ENCODE peak calls at places on chromosomes 6 and 20, in seven cellular contexts. One of them, this sample, is unnamed. For H3K4me1, the result is how much of the 10 kb centered on the place peaks cover.

GRCh38 chr20:13341737-13342393 is 120.8 kb downstream of the ISM1 start:
- DNase-seq in ascending aorta: no peak
- DNase-seq in OCI-LY7: no peak
- DNase-seq in tibial nerve: no peak
- DNase-seq in esophagus squamous epithelium: no peak
- DNase-seq in CD8-positive, alpha-beta T cell: no peak
- DNase-seq in adrenal gland: no peak
- DNase-seq in this sample: no peak

GRCh38 chr6:145963216-145964068 is 716 bp downstream of the SHPRH start:
- DNase-seq in ascending aorta: peak
- DNase-seq in OCI-LY7: peak
- DNase-seq in tibial nerve: no peak
- DNase-seq in esophagus squamous epithelium: peak
- DNase-seq in CD8-positive, alpha-beta T cell: peak
- DNase-seq in adrenal gland: peak
- DNase-seq in this sample: peak

GRCh38 chr20:43824699-43825402 is 89.8 kb upstream of the TOX2 start:
- DNase-seq in ascending aorta: no peak
- DNase-seq in OCI-LY7: no peak
- DNase-seq in tibial nerve: no peak
- DNase-seq in esophagus squamous epithelium: no peak
- DNase-seq in CD8-positive, alpha-beta T cell: peak
- DNase-seq in adrenal gland: no peak
- DNase-seq in this sample: no peak

GRCh38 chr6:132934496-132934895 is 120.1 kb downstream of the RPS12 start:
- DNase-seq in ascending aorta: no peak
- DNase-seq in OCI-LY7: no peak
- DNase-seq in tibial nerve: no peak
- DNase-seq in esophagus squamous epithelium: no peak
- DNase-seq in CD8-positive, alpha-beta T cell: no peak
- DNase-seq in adrenal gland: no peak
- DNase-seq in this sample: no peak

GRCh38 chr6:134060491-134061106 is 8.2 kb upstream of the SLC2A12 start:
- DNase-seq in ascending aorta: peak
- DNase-seq in OCI-LY7: no peak
- DNase-seq in tibial nerve: no peak
- DNase-seq in esophagus squamous epithelium: no peak
- DNase-seq in CD8-positive, alpha-beta T cell: no peak
- DNase-seq in adrenal gland: no peak
- DNase-seq in this sample: no peak

GRCh38 chr6:73613806-73614536 is 39.8 kb downstream of the SLC17A5 start:
- DNase-seq in ascending aorta: no peak
- DNase-seq in OCI-LY7: no peak
- DNase-seq in tibial nerve: no peak
- DNase-seq in esophagus squamous epithelium: no peak
- DNase-seq in CD8-positive, alpha-beta T cell: no peak
- DNase-seq in adrenal gland: no peak
- DNase-seq in this sample: no peak

GRCh38 chr6:125658759-125659431 is 90.5 kb upstream of the HEY2 start:
- DNase-seq in ascending aorta: no peak
- DNase-seq in OCI-LY7: no peak
- DNase-seq in tibial nerve: no peak
- DNase-seq in esophagus squamous epithelium: no peak
- DNase-seq in CD8-positive, alpha-beta T cell: no peak
- DNase-seq in adrenal gland: no peak
- DNase-seq in this sample: no peak

GRCh38 chr6:111418971-111419693 is 63.9 kb downstream of the REV3L start:
- DNase-seq in ascending aorta: no peak
- DNase-seq in OCI-LY7: no peak
- DNase-seq in tibial nerve: no peak
- DNase-seq in esophagus squamous epithelium: no peak
- DNase-seq in CD8-positive, alpha-beta T cell: no peak
- DNase-seq in adrenal gland: no peak
- DNase-seq in this sample: no peak

GRCh38 chr20:20552076-20552475 is 160.4 kb downstream of the RALGAPA2 start:
- DNase-seq in ascending aorta: no peak
- DNase-seq in OCI-LY7: no peak
- DNase-seq in tibial nerve: no peak
- DNase-seq in esophagus squamous epithelium: no peak
- DNase-seq in CD8-positive, alpha-beta T cell: no peak
- DNase-seq in adrenal gland: no peak
- DNase-seq in this sample: no peak

GRCh38 chr20:2653511-2654383 is 1.3 kb downstream of the NOP56 start:
- DNase-seq in ascending aorta: peak
- DNase-seq in OCI-LY7: no peak
- DNase-seq in tibial nerve: no peak
- DNase-seq in esophagus squamous epithelium: no peak
- DNase-seq in CD8-positive, alpha-beta T cell: no peak
- DNase-seq in adrenal gland: no peak
- DNase-seq in this sample: no peak

GRCh38 chr6:88823998-88824397 is 139.4 kb downstream of the RNGTT start:
- DNase-seq in ascending aorta: no peak
- DNase-seq in OCI-LY7: no peak
- DNase-seq in tibial nerve: no peak
- DNase-seq in esophagus squamous epithelium: no peak
- DNase-seq in CD8-positive, alpha-beta T cell: no peak
- DNase-seq in adrenal gland: no peak
- DNase-seq in this sample: no peak

GRCh38 chr6:125058562-125058961 is 95.0 kb upstream of the TPD52L1 start:
- DNase-seq in ascending aorta: no peak
- DNase-seq in OCI-LY7: no peak
- DNase-seq in tibial nerve: no peak
- DNase-seq in esophagus squamous epithelium: no peak
- DNase-seq in CD8-positive, alpha-beta T cell: no peak
- DNase-seq in adrenal gland: no peak
- DNase-seq in this sample: no peak

GRCh38 chr6:15709665-15710269 is 46.9 kb upstream of the DTNBP1 start:
- DNase-seq in ascending aorta: no peak
- DNase-seq in OCI-LY7: no peak
- DNase-seq in tibial nerve: no peak
- DNase-seq in esophagus squamous epithelium: no peak
- DNase-seq in CD8-positive, alpha-beta T cell: no peak
- DNase-seq in adrenal gland: no peak
- DNase-seq in this sample: no peak

GRCh38 chr6:9890893-9891292 is 524.0 kb downstream of the TFAP2A start:
- DNase-seq in ascending aorta: no peak
- DNase-seq in OCI-LY7: no peak
- DNase-seq in tibial nerve: no peak
- DNase-seq in esophagus squamous epithelium: no peak
- DNase-seq in CD8-positive, alpha-beta T cell: no peak
- DNase-seq in adrenal gland: no peak
- DNase-seq in this sample: no peak

GRCh38 chr6:15382712-15383111 is 136.8 kb downstream of the JARID2 start:
- DNase-seq in ascending aorta: no peak
- DNase-seq in OCI-LY7: no peak
- DNase-seq in tibial nerve: no peak
- DNase-seq in esophagus squamous epithelium: no peak
- DNase-seq in CD8-positive, alpha-beta T cell: no peak
- DNase-seq in adrenal gland: no peak
- DNase-seq in this sample: no peak

GRCh38 chr6:153150400-153150766 is 19.3 kb upstream of the RGS17 start:
- DNase-seq in ascending aorta: no peak
- DNase-seq in OCI-LY7: no peak
- DNase-seq in tibial nerve: no peak
- DNase-seq in esophagus squamous epithelium: no peak
- DNase-seq in CD8-positive, alpha-beta T cell: no peak
- DNase-seq in adrenal gland: no peak
- DNase-seq in this sample: no peak

GRCh38 chr6:47343631-47344421 is 34.1 kb upstream of the TNFRSF21 start:
- DNase-seq in ascending aorta: no peak
- DNase-seq in OCI-LY7: no peak
- DNase-seq in tibial nerve: no peak
- DNase-seq in esophagus squamous epithelium: no peak
- DNase-seq in CD8-positive, alpha-beta T cell: no peak
- DNase-seq in adrenal gland: no peak
- DNase-seq in this sample: no peak

GRCh38 chr6:146550911-146551310 is 7.3 kb downstream of the RAB32 start:
- DNase-seq in ascending aorta: no peak
- DNase-seq in OCI-LY7: no peak
- DNase-seq in tibial nerve: peak
- DNase-seq in esophagus squamous epithelium: no peak
- DNase-seq in CD8-positive, alpha-beta T cell: no peak
- DNase-seq in adrenal gland: no peak
- DNase-seq in this sample: no peak

GRCh38 chr6:168627798-168628551 is 187.0 kb downstream of the SMOC2 start:
- DNase-seq in ascending aorta: no peak
- DNase-seq in OCI-LY7: no peak
- DNase-seq in tibial nerve: no peak
- DNase-seq in esophagus squamous epithelium: no peak
- DNase-seq in CD8-positive, alpha-beta T cell: no peak
- DNase-seq in adrenal gland: no peak
- DNase-seq in this sample: no peak

GRCh38 chr6:40900791-40901190 is 138.2 kb downstream of the UNC5CL start:
- DNase-seq in ascending aorta: peak
- DNase-seq in OCI-LY7: no peak
- DNase-seq in tibial nerve: no peak
- DNase-seq in esophagus squamous epithelium: no peak
- DNase-seq in CD8-positive, alpha-beta T cell: no peak
- DNase-seq in adrenal gland: no peak
- DNase-seq in this sample: no peak

DNA sequence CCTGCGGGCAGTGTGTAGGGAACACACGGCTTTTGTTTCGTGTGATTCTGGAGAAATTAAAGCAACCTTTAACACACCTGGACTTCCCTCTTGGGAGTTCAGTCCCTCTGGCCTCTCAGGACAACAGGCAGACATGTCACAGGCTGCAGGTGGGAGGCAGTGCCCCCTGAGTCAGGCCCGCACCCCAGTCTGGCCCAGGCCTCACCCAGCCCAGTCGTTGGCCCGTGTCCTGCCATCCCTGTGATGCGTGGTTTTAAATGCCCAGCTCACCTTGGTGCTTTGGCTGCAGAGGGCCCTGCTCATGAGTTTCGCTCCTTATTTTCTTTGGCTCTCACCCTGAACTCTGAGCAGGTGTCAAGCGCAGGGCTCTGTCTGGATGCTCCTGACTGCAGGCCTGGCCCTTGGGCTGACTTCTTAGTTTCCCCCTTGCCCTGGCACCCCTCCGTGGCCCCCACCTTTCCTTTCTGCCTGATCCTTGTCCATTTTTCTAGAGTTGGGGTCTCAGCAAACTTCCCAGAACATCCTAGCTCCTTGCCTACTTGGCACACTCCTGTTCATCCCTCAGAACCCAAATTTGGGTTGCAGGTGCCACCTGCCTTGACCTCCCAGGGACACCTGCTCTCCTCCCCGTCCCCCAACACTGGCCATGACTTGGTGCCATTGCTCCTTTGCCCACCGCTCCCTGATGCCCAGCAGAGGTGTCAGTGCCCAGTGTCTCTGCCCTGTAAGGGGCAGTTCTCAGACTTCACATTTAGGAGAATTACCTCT is 2.2 kb upstream of the CABLES2 start:
- DNase-seq in ascending aorta: no peak
- DNase-seq in OCI-LY7: no peak
- DNase-seq in tibial nerve: no peak
- DNase-seq in esophagus squamous epithelium: no peak
- DNase-seq in CD8-positive, alpha-beta T cell: no peak
- DNase-seq in adrenal gland: no peak
- DNase-seq in this sample: no peak
- H3K4me1 ChIP-seq in ascending aorta: under half
- H3K4me1 ChIP-seq in OCI-LY7: under half
- H3K4me1 ChIP-seq in tibial nerve: under half
- H3K4me1 ChIP-seq in esophagus squamous epithelium: under half
- H3K4me1 ChIP-seq in CD8-positive, alpha-beta T cell: under half
- H3K4me1 ChIP-seq in adrenal gland: under half
- H3K4me1 ChIP-seq in this sample: under half

DNA sequence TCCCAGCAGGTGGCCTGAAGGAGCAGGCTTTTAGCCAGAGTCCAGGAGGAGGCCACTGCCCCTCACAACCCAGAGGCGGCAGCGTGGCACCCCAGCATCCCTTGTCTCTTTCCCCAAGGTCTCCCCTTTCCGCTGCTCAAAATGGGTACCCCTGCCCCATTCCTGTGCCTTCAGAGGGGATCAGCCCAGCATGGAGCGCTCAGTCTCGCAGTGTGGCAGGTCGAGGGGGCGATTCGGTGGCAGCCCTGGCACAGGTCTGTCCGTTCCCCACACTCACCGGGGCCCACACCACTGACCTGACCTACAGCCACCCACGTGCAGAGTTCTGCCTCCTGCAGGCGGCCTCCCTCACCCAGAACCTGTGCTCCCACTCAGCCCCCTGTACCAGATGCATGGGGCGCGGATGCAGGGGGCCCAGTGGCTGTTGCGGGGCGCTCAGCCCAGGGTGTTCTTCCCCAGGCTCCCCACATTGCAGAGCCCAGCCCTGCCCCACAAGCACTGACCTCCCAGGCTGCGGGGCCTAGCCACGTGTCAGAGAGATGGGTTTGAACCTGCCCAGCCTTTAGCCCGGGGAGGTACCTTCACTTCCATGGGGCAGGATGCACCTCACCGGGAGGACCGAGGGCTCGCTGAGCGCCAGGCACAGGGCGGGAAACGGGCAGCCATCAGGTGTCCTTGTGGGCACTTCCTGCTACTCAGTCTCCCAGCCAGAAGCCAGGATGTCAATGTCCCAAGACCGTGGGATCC is 41.8 kb downstream of the DSTN start:
- DNase-seq in ascending aorta: peak
- DNase-seq in OCI-LY7: peak
- DNase-seq in tibial nerve: peak
- DNase-seq in esophagus squamous epithelium: no peak
- DNase-seq in CD8-positive, alpha-beta T cell: no peak
- DNase-seq in adrenal gland: no peak
- DNase-seq in this sample: peak
- TF ChIP-seq CTCF in ascending aorta: no peak
- TF ChIP-seq CTCF in OCI-LY7: peak
- TF ChIP-seq CTCF in tibial nerve: peak
- TF ChIP-seq CTCF in esophagus squamous epithelium: peak
- TF ChIP-seq CTCF in CD8-positive, alpha-beta T cell: peak
- TF ChIP-seq CTCF in adrenal gland: peak
- TF ChIP-seq CTCF in this sample: no peak

GRCh38 chr6:43014434-43014909 is 423 bp downstream of the KLHDC3 start:
- DNase-seq in ascending aorta: no peak
- DNase-seq in OCI-LY7: no peak
- DNase-seq in tibial nerve: no peak
- DNase-seq in esophagus squamous epithelium: no peak
- DNase-seq in CD8-positive, alpha-beta T cell: no peak
- DNase-seq in adrenal gland: no peak
- DNase-seq in this sample: no peak
- H3K4me3 ChIP-seq in ascending aorta: peak
- H3K4me3 ChIP-seq in OCI-LY7: peak
- H3K4me3 ChIP-seq in tibial nerve: peak
- H3K4me3 ChIP-seq in esophagus squamous epithelium: peak
- H3K4me3 ChIP-seq in CD8-positive, alpha-beta T cell: peak
- H3K4me3 ChIP-seq in adrenal gland: peak
- H3K4me3 ChIP-seq in this sample: peak

DNA sequence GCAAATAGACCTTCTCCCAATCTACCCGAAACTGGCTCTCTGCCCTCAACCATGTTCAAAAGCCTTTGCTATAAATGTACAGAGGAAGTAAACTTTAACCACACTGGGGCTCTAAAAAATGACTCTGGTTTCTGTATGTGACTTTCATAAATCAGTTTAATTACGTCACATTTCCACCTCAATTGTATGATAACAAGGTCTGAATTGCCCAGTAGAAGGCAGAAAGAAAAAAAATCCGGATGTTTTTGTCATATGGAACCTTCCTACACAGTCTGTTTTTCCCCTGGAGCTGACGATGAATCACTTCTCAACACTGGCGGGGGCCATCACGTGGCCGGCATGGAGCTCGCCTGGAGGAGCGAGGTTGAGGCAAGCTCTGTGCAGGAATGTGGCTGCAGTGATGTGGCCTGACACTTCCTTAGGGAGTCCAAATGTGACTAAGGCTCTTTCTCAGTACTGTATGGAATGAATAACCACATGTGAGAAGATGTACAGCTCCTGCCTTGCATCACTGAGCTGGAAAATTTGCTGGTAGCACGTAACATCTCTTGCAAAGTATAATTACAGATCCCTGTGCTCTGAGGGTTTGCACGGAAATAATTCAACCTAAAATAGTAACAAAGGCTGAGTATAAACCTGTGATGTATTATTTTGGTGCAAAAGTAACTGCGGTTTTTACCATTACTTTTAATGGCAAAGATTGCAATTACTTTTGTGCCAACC is 58.5 kb upstream of the SNX9 start:
- DNase-seq in ascending aorta: peak
- DNase-seq in OCI-LY7: peak
- DNase-seq in tibial nerve: peak
- DNase-seq in esophagus squamous epithelium: peak
- DNase-seq in CD8-positive, alpha-beta T cell: peak
- DNase-seq in adrenal gland: peak
- DNase-seq in this sample: peak
- H3K4me1 ChIP-seq in ascending aorta: under half
- H3K4me1 ChIP-seq in OCI-LY7: half or more
- H3K4me1 ChIP-seq in tibial nerve: under half
- H3K4me1 ChIP-seq in esophagus squamous epithelium: under half
- H3K4me1 ChIP-seq in CD8-positive, alpha-beta T cell: half or more
- H3K4me1 ChIP-seq in adrenal gland: under half
- H3K4me1 ChIP-seq in this sample: half or more